ENCODE peak calls at places on chromosomes 1 and 21, in six cellular contexts. H is Daoy, L is neural progenitor cell, S is cardiac fibroblast, V is adipocyte, X is amniotic stem cell. E is an unnamed sample.

GRCh38 chr1:201982082-201982922 is at the start of gene RNPEP:
- DNase-seq in H (peak; percentile 78), L (peak; percentile 81), S (peak; percentile 62), V (peak; percentile 87), X (peak; percentile 43), E (peak; percentile 80)

GRCh38 chr21:24045775-24046215 is 1561.5 kb downstream of the MRPL39 start:
- DNase-seq in H (peak; percentile 16), L (peak; percentile 1), S (peak; percentile 91), V (peak; percentile 94), X (peak; percentile 94), E (peak; percentile 80)

GRCh38 chr1:84001501-84001900 is 2.6 kb upstream of the TTLL7 start:
- DNase-seq in H (no peak), L (no peak), S (no peak), V (no peak), X (no peak), E (no peak)

GRCh38 chr1:57678138-57678537 is 254.3 kb upstream of the DAB1 start:
- DNase-seq in H (no peak), L (no peak), S (no peak), V (no peak), X (no peak), E (no peak)

GRCh38 chr21:27298465-27298864 is 331.6 kb upstream of the ADAMTS5 start:
- DNase-seq in H (no peak), L (peak; percentile 30), S (no peak), V (no peak), X (no peak), E (no peak)

GRCh38 chr1:204558467-204558866 is 42.3 kb downstream of the MDM4 start:
- DNase-seq in H (no peak), L (no peak), S (no peak), V (no peak), X (no peak), E (no peak)

GRCh38 chr1:236400061-236400638 is 6.1 kb downstream of the EDARADD start:
- DNase-seq in H (no peak), L (peak; percentile 63), S (no peak), V (no peak), X (no peak), E (no peak)

GRCh38 chr1:25435315-25436103 is 4.8 kb downstream of the MACO1 start:
- DNase-seq in H (no peak), L (no peak), S (no peak), V (peak; percentile 76), X (no peak), E (no peak)

GRCh38 chr21:21045538-21045937 is 47.3 kb downstream of the NCAM2 start:
- DNase-seq in H (no peak), L (no peak), S (no peak), V (no peak), X (no peak), E (no peak)

GRCh38 chr1:109931189-109931672 is 20.6 kb downstream of the CSF1 start:
- DNase-seq in H (no peak), L (peak; percentile 97), S (peak; percentile 90), V (peak; percentile 48), X (no peak), E (peak; percentile 76)

GRCh38 chr21:34593423-34593822 is 21.5 kb downstream of the RCAN1 start:
- DNase-seq in H (no peak), L (no peak), S (no peak), V (no peak), X (no peak), E (no peak)

GRCh38 chr1:155834296-155834926 is 22.6 kb downstream of the GON4L start:
- DNase-seq in H (no peak), L (peak; percentile 70), S (peak; percentile 50), V (peak; percentile 55), X (peak; percentile 1), E (no peak)

GRCh38 chr1:94592566-94592920 is 51.0 kb upstream of the F3 start:
- DNase-seq in H (no peak), L (peak; percentile 82), S (no peak), V (no peak), X (no peak), E (no peak)